ENCODE peak calls at places on chromosomes 1 and 21, in five cellular contexts. N, U, G, Y and W are unnamed samples.

GRCh38 chr21:24436236-24436635 is 1171.0 kb downstream of the MRPL39 start:
- DNase-seq in N (no peak), U (no peak), G (no peak), Y (no peak), W (no peak)

GRCh38 chr1:156140879-156141707 is 12.3 kb upstream of the SEMA4A start:
- DNase-seq in N (peak; percentile 68), U (no peak), G (no peak), Y (no peak), W (no peak)

GRCh38 chr1:43539726-43540434 is 9.2 kb downstream of the PTPRF start:
- DNase-seq in N (no peak), U (no peak), G (no peak), Y (no peak), W (no peak)

GRCh38 chr1:153760440-153760839 is 14.8 kb upstream of the SLC27A3 start:
- DNase-seq in N (no peak), U (no peak), G (no peak), Y (no peak), W (no peak)

GRCh38 chr1:6785721-6786505 is 659 bp downstream of the CAMTA1 start:
- DNase-seq in N (peak; percentile 95), U (no peak), G (peak; percentile 44), Y (peak; percentile 17), W (no peak)

GRCh38 chr1:89721351-89721750 is 88.4 kb downstream of the LRRC8C start:
- DNase-seq in N (no peak), U (peak; percentile 26), G (no peak), Y (no peak), W (no peak)

GRCh38 chr1:68229927-68230812 is 2.2 kb downstream of the WLS start:
- DNase-seq in N (no peak), U (no peak), G (no peak), Y (no peak), W (no peak)

GRCh38 chr1:3609769-3610157 is 1.5 kb downstream of the MEGF6 start:
- DNase-seq in N (no peak), U (no peak), G (no peak), Y (no peak), W (no peak)

GRCh38 chr1:150262388-150263320 is 5.1 kb downstream of the CA14 start:
- DNase-seq in N (no peak), U (no peak), G (no peak), Y (no peak), W (no peak)

GRCh38 chr21:34502480-34503106 is 9.4 kb downstream of the KCNE1 start:
- DNase-seq in N (no peak), U (no peak), G (no peak), Y (no peak), W (no peak)

GRCh38 chr1:80053613-80054012 is 1047.1 kb upstream of the ADGRL4 start:
- DNase-seq in N (no peak), U (no peak), G (no peak), Y (no peak), W (no peak)

GRCh38 chr1:20705356-20705755 is 12.5 kb downstream of the KIF17 start:
- DNase-seq in N (no peak), U (no peak), G (no peak), Y (no peak), W (no peak)

GRCh38 chr1:29551536-29551935 is 315.2 kb downstream of the PTPRU start:
- DNase-seq in N (no peak), U (no peak), G (no peak), Y (no peak), W (no peak)

GRCh38 chr1:50369008-50369634 is 54.1 kb downstream of the DMRTA2 start:
- DNase-seq in N (no peak), U (no peak), G (no peak), Y (no peak), W (no peak)

GRCh38 chr1:208086116-208086515 is 158.1 kb downstream of the PLXNA2 start:
- DNase-seq in N (no peak), U (no peak), G (no peak), Y (no peak), W (no peak)

GRCh38 chr1:111707906-111708305 is 31.3 kb downstream of the INKA2 start:
- DNase-seq in N (no peak), U (no peak), G (no peak), Y (no peak), W (no peak)
- TF ChIP-seq HDAC2 in N (no peak), U (no peak), G (no peak), Y (no peak), W (no peak)

GRCh38 chr1:114206392-114206791 is 52.7 kb upstream of the SYT6 start:
- DNase-seq in N (peak; percentile 20), U (no peak), G (no peak), Y (no peak), W (no peak)

GRCh38 chr1:114208659-114209215 is 55.1 kb upstream of the SYT6 start:
- DNase-seq in N (no peak), U (no peak), G (no peak), Y (no peak), W (no peak)

GRCh38 chr1:114207635-114208034 is 54.0 kb upstream of the SYT6 start:
- DNase-seq in N (no peak), U (no peak), G (no peak), Y (no peak), W (no peak)

GRCh38 chr1:114208106-114208505 is 54.4 kb upstream of the SYT6 start:
- DNase-seq in N (no peak), U (no peak), G (no peak), Y (no peak), W (no peak)

DNA sequence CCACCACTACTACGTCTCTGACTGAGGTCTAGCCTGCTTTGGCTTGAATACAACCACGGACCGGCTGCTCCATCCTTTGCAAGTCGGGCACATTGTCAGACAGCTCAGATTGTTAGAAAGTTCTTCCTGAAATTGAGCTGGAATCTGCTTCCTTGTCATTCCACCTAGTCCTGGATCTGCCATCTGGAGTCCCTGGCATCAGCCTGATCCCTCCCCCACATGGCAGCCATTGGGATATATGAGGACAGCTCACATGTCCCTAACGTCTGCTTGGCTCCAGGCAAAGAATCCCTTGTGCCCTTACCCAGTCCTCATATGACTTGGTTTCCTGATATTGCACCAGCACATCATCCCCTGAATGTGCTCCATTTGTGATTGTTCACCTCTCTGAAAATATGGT is 56.3 kb upstream of the SYT6 start:
- DNase-seq in N (no peak), U (no peak), G (no peak), Y (no peak), W (no peak)
- TF ChIP-seq HDAC2 in N (no peak), U (no peak), G (no peak), Y (no peak), W (no peak)

DNA sequence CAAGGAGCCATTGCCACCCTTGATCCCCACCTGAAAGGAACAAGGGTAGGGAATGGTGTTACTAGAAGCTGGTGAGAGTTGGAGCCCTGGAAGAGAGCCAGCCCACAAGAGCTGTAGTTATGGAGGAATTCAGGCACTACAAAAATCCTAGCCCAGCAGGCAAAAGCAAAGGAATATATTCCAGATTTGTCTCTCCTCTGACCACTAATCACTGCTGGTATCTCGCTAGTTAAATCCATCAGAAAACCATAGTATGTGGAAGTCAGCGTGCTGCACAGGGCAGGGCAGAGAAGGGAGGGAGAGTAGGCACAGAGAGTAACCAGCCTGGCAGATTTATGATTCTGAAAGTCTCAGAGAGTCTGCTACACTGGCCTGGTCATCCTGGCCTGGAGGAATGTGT is 88.6 kb downstream of the SELENOF start:
- DNase-seq in N (no peak), U (no peak), G (no peak), Y (no peak), W (no peak)
- TF ChIP-seq HDAC2 in N (no peak), U (no peak), G (no peak), Y (no peak), W (no peak)

GRCh38 chr1:106268070-106268469 is 788.4 kb upstream of the PRMT6 start:
- DNase-seq in N (no peak), U (no peak), G (no peak), Y (no peak), W (peak; percentile 3)
- TF ChIP-seq HDAC2 in N (no peak), U (no peak), G (no peak), Y (no peak), W (no peak)

DNA sequence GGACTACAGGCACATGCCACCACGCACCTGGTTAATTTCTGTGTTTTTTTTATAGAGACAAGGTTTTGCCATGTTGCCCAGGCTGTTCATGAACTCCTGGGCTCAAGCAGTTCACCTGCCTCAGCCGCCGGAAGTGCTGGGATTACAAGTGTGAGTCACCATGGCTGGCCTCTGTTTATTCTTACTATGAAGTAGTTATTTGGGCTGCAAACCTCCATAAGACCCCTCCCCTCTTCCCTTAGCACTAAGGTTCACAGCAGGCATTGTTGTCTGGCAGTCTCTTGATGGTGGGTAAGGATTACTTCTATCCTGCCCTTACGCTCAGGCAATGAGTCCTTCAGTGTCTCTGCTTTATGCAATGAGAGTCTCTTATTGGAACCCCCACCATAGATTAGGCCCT is 51.8 kb downstream of the ANGPTL1 start:
- DNase-seq in N (no peak), U (no peak), G (no peak), Y (no peak), W (peak; percentile 3)
- TF ChIP-seq HDAC2 in N (no peak), U (no peak), G (no peak), Y (no peak), W (no peak)